ENCODE peak calls at places on chromosomes 2 and 18, in eight cellular contexts. S is ACHN; A is midbrain; K is left ventricle myocardium superior; J is CD4-positive, alpha-beta T cell; D is progenitor cell of endocrine pancreas; T is NCI-H510A treated with DMSO at 0.1 percent for 48 hours; R is activated T-helper 1 cell treated with anti-CD3 and anti-CD28 coated beads, Interleukin-2, amount 50 U/mL, for 16 hours. U is an unnamed sample.
A peak's percentile ranks its signal among the peaks of the same experiment; 100 is the strongest.

GRCh38 chr2:174551697-174552096 is 45.9 kb downstream of the WIPF1 start:
- DNase-seq in S (no peak), A (no peak), K (no peak), J (no peak), D (no peak), T (no peak), R (no peak), U (no peak)

GRCh38 chr18:13211537-13211936 is 7.0 kb upstream of the LDLRAD4 start:
- DNase-seq in S (no peak), A (no peak), K (no peak), J (no peak), D (no peak), T (no peak), R (no peak), U (no peak)

GRCh38 chr2:226508683-226509082 is 290.9 kb downstream of the IRS1 start:
- DNase-seq in S (no peak), A (no peak), K (no peak), J (no peak), D (no peak), T (no peak), R (no peak), U (no peak)

GRCh38 chr18:49228182-49228581 is 232.3 kb downstream of the DYM start:
- DNase-seq in S (no peak), A (no peak), K (no peak), J (no peak), D (no peak), T (no peak), R (no peak), U (no peak)

GRCh38 chr2:27591745-27592144 is 8.9 kb downstream of the ZNF512 start:
- DNase-seq in S (no peak), A (no peak), K (no peak), J (no peak), D (no peak), T (no peak), R (no peak), U (no peak)

GRCh38 chr2:160674076-160674630 is 180.5 kb upstream of the RBMS1 start:
- DNase-seq in S (no peak), A (no peak), K (no peak), J (no peak), D (no peak), T (no peak), R (no peak), U (no peak)

GRCh38 chr2:29663266-29663665 is 258.1 kb downstream of the ALK start:
- DNase-seq in S (no peak), A (no peak), K (no peak), J (no peak), D (no peak), T (no peak), R (no peak), U (no peak)

GRCh38 chr2:50953021-50953420 is 78.9 kb downstream of the NRXN1 start:
- DNase-seq in S (no peak), A (no peak), K (no peak), J (no peak), D (no peak), T (no peak), R (no peak), U (no peak)

GRCh38 chr2:98514879-98515570 is 70.4 kb downstream of the INPP4A start:
- DNase-seq in S (peak; percentile 31), A (peak; percentile 34), K (no peak), J (no peak), D (no peak), T (no peak), R (no peak), U (no peak)

GRCh38 chr18:63149200-63149587 is 170.4 kb downstream of the BCL2 start:
- DNase-seq in S (no peak), A (no peak), K (no peak), J (no peak), D (no peak), T (peak; percentile 71), R (no peak), U (no peak)

GRCh38 chr2:118431188-118431562 is 342.9 kb downstream of the INSIG2 start:
- DNase-seq in S (no peak), A (no peak), K (no peak), J (no peak), D (no peak), T (no peak), R (no peak), U (no peak)

GRCh38 chr2:216727346-216728122 is 32.2 kb upstream of the IGFBP5 start:
- DNase-seq in S (no peak), A (no peak), K (no peak), J (no peak), D (no peak), T (no peak), R (no peak), U (no peak)

GRCh38 chr18:48752928-48753327 is 197.8 kb downstream of the SMAD7 start:
- DNase-seq in S (no peak), A (no peak), K (peak; percentile 11), J (no peak), D (no peak), T (no peak), R (no peak), U (no peak)

GRCh38 chr2:178328037-178328436 is 122.9 kb downstream of the PRKRA start:
- DNase-seq in S (no peak), A (peak; percentile 16), K (no peak), J (no peak), D (no peak), T (no peak), R (no peak), U (no peak)

GRCh38 chr18:55243852-55244251 is 284.6 kb upstream of the CCDC68 start:
- DNase-seq in S (no peak), A (no peak), K (peak; percentile 28), J (no peak), D (no peak), T (no peak), R (no peak), U (no peak)

GRCh38 chr2:43074052-43074451 is 152.4 kb downstream of the ZFP36L2 start:
- DNase-seq in S (no peak), A (no peak), K (no peak), J (no peak), D (no peak), T (no peak), R (no peak), U (no peak)

GRCh38 chr18:73848656-73849055 is 299.0 kb downstream of the FBXO15 start:
- DNase-seq in S (no peak), A (no peak), K (no peak), J (no peak), D (no peak), T (no peak), R (no peak), U (no peak)

GRCh38 chr2:196464311-196464710 is 175.2 kb upstream of the CCDC150 start:
- DNase-seq in S (no peak), A (no peak), K (no peak), J (no peak), D (no peak), T (no peak), R (no peak), U (no peak)